ENCODE peak calls at places on chromosomes 12 and 14, in ten cellular contexts. B is esophagus squamous epithelium, U is IMR-90, H is suprapubic skin, I is tibial nerve, V is prostate gland, Q is ovary, C is adrenal gland, N is heart left ventricle, T is A549. O is an unnamed sample.

GRCh38 chr12:14714437-14714836 is 18.0 kb upstream of the GUCY2C start:
- DNase-seq in U (no peak), H (no peak), V (no peak), C (no peak), I (no peak), T (no peak), B (no peak), Q (no peak), N (no peak), O (no peak)

GRCh38 chr14:105529506-105530445 is 3.4 kb downstream of the TMEM121 start:
- DNase-seq in Q (no peak), T (no peak), N (peak), I (no peak), U (no peak), H (peak), B (no peak), V (no peak), C (no peak), O (no peak)

GRCh38 chr12:48932878-48933277 is 7.6 kb upstream of the FKBP11 start:
- DNase-seq in I (no peak), N (peak), B (no peak), H (no peak), U (no peak), Q (no peak), V (no peak), T (no peak), C (no peak), O (no peak)

GRCh38 chr14:87343641-87344040 is 649.3 kb downstream of the GALC start:
- DNase-seq in C (no peak), B (no peak), T (no peak), V (no peak), H (no peak), Q (no peak), N (no peak), I (no peak), U (no peak), O (no peak)

GRCh38 chr14:67704484-67705089 is 2.9 kb downstream of the RDH12 start:
- DNase-seq in B (no peak), T (peak), C (no peak), H (no peak), N (no peak), I (peak), Q (no peak), V (peak), U (peak), O (peak)

GRCh38 chr14:89564291-89564957 is 147.4 kb upstream of the FOXN3 start:
- DNase-seq in Q (no peak), C (no peak), V (no peak), I (peak), U (no peak), T (no peak), H (no peak), B (no peak), N (no peak), O (no peak)

GRCh38 chr14:75724414-75725204 is 63.6 kb downstream of the TTLL5 start:
- DNase-seq in U (no peak), C (no peak), V (no peak), T (no peak), B (no peak), H (no peak), N (peak), I (no peak), Q (no peak), O (no peak)

GRCh38 chr14:68466491-68466977 is 326.3 kb downstream of the ZFP36L1 start:
- DNase-seq in V (no peak), I (no peak), B (no peak), N (no peak), Q (no peak), T (peak), C (no peak), H (no peak), U (peak), O (no peak)

GRCh38 chr14:34198096-34198495 is 247.2 kb upstream of the EGLN3 start:
- DNase-seq in N (no peak), C (no peak), H (no peak), V (no peak), B (no peak), Q (no peak), U (no peak), I (no peak), T (no peak), O (no peak)

GRCh38 chr14:105665247-105665950 is 139.0 kb downstream of the TMEM121 start:
- DNase-seq in N (no peak), C (no peak), U (no peak), I (no peak), B (no peak), H (no peak), V (no peak), T (no peak), Q (no peak), O (no peak)

GRCh38 chr12:75349946-75350345 is 15.5 kb downstream of the GLIPR1L1 start:
- DNase-seq in B (no peak), Q (no peak), T (no peak), C (no peak), H (no peak), N (no peak), I (no peak), V (no peak), U (no peak), O (no peak)

GRCh38 chr12:4214912-4215861 is 58.4 kb upstream of the CCND2 start:
- DNase-seq in V (no peak), I (peak), C (peak), Q (peak), B (no peak), N (peak), H (peak), U (no peak), T (no peak), O (peak)

GRCh38 chr14:68779761-68780323 is 13.0 kb downstream of the ZFP36L1 start:
- DNase-seq in C (no peak), T (peak), H (peak), Q (no peak), U (peak), B (no peak), I (no peak), V (peak), N (peak), O (no peak)

GRCh38 chr12:16726879-16727278 is 120.9 kb upstream of the LMO3 start:
- DNase-seq in H (no peak), I (peak), C (no peak), Q (no peak), N (no peak), V (no peak), B (no peak), U (peak), T (no peak), O (no peak)

GRCh38 chr12:4435537-4435936 is 10.1 kb downstream of the FGF6 start:
- DNase-seq in N (no peak), C (no peak), I (no peak), Q (no peak), T (peak), H (no peak), V (no peak), B (no peak), U (no peak), O (peak)

GRCh38 chr12:1890810-1891209 is 27.6 kb downstream of the CACNA2D4 start:
- DNase-seq in T (no peak), I (no peak), U (no peak), V (no peak), B (no peak), Q (no peak), H (no peak), C (peak), N (no peak), O (peak)

GRCh38 chr12:75705749-75706719 is 194.6 kb upstream of the KRR1 start:
- DNase-seq in I (peak), N (peak), H (no peak), T (peak), C (no peak), B (no peak), U (peak), V (no peak), Q (no peak), O (no peak)

GRCh38 chr14:83867871-83868270 is 1662.1 kb upstream of the FLRT2 start:
- DNase-seq in H (no peak), U (peak), N (no peak), B (no peak), I (peak), Q (peak), V (no peak), C (no peak), T (no peak), O (no peak)

GRCh38 chr14:52082903-52083302 is 14.0 kb upstream of the NID2 start:
- DNase-seq in V (no peak), Q (no peak), T (no peak), B (no peak), I (no peak), C (no peak), U (no peak), N (no peak), H (no peak), O (no peak)

GRCh38 chr12:131454418-131455217 is 256.3 kb upstream of the SFSWAP start:
- DNase-seq in N (no peak), T (peak), I (no peak), U (no peak), C (peak), Q (no peak), B (no peak), V (no peak), H (no peak), O (peak)

GRCh38 chr14:76953196-76953945 is 75.1 kb downstream of the IRF2BPL start:
- DNase-seq in C (peak), Q (peak), N (peak), H (no peak), U (peak), T (peak), I (peak), B (no peak), V (peak), O (peak)

GRCh38 chr14:39229601-39230110 is 4.1 kb upstream of the MIA2 start:
- DNase-seq in C (no peak), Q (no peak), H (no peak), N (no peak), B (no peak), T (no peak), U (no peak), I (no peak), V (no peak), O (no peak)

GRCh38 chr12:97386133-97386581 is 76.4 kb upstream of the RMST start:
- DNase-seq in H (no peak), V (no peak), I (peak), T (no peak), N (no peak), B (no peak), U (no peak), Q (no peak), C (no peak), O (no peak)

GRCh38 chr14:35341454-35342159 is 49.4 kb downstream of the PSMA6 start:
- DNase-seq in C (peak), Q (peak), I (peak), U (peak), B (peak), N (peak), T (peak), V (peak), H (peak), O (peak)
- TF ChIP-seq POLR2A in C (peak), Q (peak), I (peak), U (no peak), B (peak), N (peak), T (peak), V (peak), H (no peak), O (no peak)

DNA sequence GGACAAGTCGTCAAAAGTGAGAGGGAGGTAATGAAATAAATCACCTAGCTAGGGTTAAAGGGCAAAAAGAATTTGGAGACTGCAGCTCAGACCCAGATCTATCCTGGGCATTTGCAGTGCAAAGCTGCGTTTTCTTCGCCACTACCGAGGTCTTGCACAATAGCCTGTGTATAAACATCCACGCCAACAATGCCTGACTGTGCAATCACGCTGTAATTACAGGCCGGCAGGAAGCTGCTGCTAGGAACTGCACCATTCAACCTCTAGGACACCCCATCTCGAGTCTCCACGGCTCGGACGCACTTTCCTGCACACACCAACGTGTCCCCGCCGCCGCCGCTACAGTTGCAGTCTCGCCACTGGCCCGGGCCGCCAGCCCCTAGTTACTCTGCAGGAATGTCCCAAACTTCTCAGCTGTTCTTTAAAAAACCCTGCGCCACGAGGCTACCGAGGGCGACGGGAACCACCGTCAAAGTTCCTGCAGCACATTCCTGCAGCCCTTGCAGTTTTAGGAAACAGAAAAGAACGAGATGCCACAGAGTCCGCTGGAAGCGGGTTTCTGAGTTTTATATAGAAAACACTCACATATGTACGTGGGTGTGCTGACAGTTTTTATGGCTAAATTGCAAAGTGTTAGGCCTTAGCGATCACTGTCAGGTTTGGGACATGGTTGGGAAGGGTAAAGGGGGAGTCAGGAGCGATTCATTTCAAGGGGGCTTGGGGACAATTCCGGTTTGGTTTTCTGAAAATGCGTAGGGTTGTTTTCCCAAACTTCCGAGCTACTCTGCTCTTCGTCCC is 65.6 kb upstream of the PTGR2 start:
- DNase-seq in B (no peak), N (peak), Q (peak), U (peak), V (peak), T (peak), C (peak), I (peak), H (peak), O (peak)
- TF ChIP-seq POLR2A in B (peak), N (no peak), Q (peak), U (peak), V (peak), T (peak), C (peak), I (peak), H (peak), O (peak)

DNA sequence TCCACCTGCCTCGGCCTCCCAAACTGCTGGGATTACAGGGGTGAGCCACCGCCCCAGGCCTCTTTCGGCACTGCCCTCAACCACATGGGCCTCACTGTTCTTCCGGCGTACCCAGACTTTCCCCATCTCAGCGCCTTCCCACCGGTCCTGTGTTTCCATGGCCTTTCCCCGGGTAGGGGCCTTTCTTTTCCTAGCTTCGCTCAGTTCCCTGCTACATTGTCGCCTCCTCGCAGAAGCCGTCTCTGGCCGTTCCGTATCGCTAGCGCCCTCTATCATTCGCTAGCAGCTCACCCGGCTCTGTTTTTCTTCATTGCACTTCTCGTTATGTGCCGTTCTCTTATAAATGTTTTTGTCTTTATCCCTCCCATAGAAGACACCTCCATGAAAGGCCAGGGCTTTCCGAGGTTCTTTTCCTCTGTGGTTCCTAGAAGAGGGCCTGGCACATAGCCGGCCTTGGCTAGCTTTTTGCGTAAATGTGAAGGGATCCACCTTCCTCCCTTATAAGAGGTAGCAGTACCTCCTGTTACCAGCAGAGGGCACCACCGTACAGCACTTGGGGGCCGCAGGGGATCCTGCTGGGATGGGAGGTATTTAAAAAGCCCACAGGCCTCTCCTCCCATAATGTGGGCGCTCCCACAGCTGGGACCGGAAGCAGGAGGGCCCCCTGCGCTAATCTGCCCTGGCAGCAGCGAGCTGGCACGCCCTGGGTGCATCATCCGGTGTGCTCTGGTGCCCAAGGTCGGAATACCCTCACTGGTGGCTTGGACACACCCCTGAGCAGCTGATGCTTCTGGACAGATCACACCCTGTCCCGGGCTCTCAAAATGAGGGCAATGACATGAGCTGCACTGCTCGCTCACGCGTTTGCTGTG is 18.8 kb downstream of the TAMALIN start:
- DNase-seq in V (peak), I (peak), H (peak), Q (peak), U (peak), T (peak), C (peak), B (no peak), N (peak), O (peak)
- TF ChIP-seq POLR2A in V (peak), I (no peak), H (no peak), Q (peak), U (peak), T (no peak), C (peak), B (no peak), N (peak), O (no peak)

GRCh38 chr14:20934148-20934762 is 21.0 kb upstream of the RNASE2 start:
- DNase-seq in N (peak), C (no peak), B (no peak), U (no peak), H (peak), Q (no peak), I (no peak), T (peak), V (no peak), O (no peak)
- TF ChIP-seq POLR2A in N (no peak), C (no peak), B (no peak), U (no peak), H (no peak), Q (no peak), I (no peak), T (no peak), V (no peak), O (no peak)

DNA sequence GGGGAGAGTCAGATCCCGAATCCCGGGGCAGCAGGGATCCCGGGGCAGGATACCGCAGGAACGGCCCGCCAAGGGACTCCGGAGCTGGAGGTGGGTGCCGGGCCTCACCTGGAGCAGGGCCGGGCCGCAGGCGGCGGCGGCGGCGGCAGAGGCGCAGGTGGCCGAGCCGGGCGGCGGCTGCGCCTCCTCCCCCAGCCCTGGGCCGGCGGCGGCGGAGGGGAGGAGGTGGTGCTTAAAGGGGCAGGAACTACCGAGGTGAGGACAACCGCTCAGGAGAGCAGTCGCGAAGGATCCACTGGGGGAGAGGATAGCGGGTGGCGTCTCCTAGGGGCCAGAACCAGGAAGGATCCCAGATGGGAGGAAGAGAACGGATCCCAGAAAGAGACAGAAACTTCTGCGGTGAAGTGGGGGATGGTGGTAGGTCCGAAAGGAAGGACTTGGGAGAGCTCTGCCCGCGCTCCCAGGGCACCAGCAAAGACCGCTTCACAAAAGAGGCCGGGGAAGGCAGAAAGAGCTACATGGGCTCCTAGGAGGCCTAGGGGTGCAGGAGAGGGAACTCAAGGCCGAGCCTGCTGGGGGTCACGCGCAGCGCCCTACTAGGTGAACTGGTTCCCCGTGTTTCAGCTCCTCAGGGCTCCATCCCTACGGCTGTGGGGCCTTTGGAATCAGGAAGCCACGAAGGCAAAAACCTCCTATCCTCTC is 4.9 kb upstream of the BAZ2A start:
- DNase-seq in H (peak), T (peak), B (no peak), U (peak), I (peak), V (peak), C (peak), Q (peak), N (peak), O (peak)
- TF ChIP-seq POLR2A in H (no peak), T (peak), B (peak), U (no peak), I (no peak), V (peak), C (peak), Q (no peak), N (peak), O (peak)

O was measured in NB4.